ENCODE peak calls at places on chromosomes 3 and 15, in six cellular contexts. C, J, M, W, H and D are unnamed samples.

GRCh38 chr3:42492508-42493080 is 9.8 kb upstream of the VIPR1 start:
- DNase-seq in C (no peak), J (no peak), M (no peak), W (no peak), H (no peak), D (no peak)

GRCh38 chr3:177340243-177340830 is 143.1 kb upstream of the TBL1XR1 start:
- DNase-seq in C (no peak), J (no peak), M (no peak), W (no peak), H (no peak), D (no peak)

GRCh38 chr15:45795487-45796069 is 160.7 kb downstream of the SQOR start:
- DNase-seq in C (peak), J (no peak), M (no peak), W (no peak), H (no peak), D (no peak)

GRCh38 chr3:52495777-52496602 is 852 bp downstream of the STAB1 start:
- DNase-seq in C (no peak), J (no peak), M (no peak), W (no peak), H (no peak), D (peak)

GRCh38 chr15:34886134-34886533 is 83.4 kb downstream of the AQR start:
- DNase-seq in C (no peak), J (no peak), M (no peak), W (no peak), H (no peak), D (no peak)

GRCh38 chr15:88225484-88225883 is 31.1 kb downstream of the NTRK3 start:
- DNase-seq in C (no peak), J (no peak), M (no peak), W (no peak), H (no peak), D (no peak)

GRCh38 chr3:153338487-153338886 is 176.5 kb downstream of the RAP2B start:
- DNase-seq in C (no peak), J (no peak), M (peak), W (no peak), H (no peak), D (peak)

GRCh38 chr15:63338170-63338569 is 43.5 kb downstream of the CA12 start:
- DNase-seq in C (peak), J (no peak), M (peak), W (no peak), H (no peak), D (peak)

GRCh38 chr3:43236008-43236407 is 50.3 kb upstream of the SNRK start:
- DNase-seq in C (no peak), J (no peak), M (no peak), W (no peak), H (no peak), D (no peak)

GRCh38 chr3:13149331-13150203 is 76.3 kb upstream of the IQSEC1 start:
- DNase-seq in C (no peak), J (no peak), M (no peak), W (no peak), H (no peak), D (no peak)

GRCh38 chr15:66215811-66216210 is 37.7 kb downstream of the MEGF11 start:
- DNase-seq in C (no peak), J (no peak), M (no peak), W (no peak), H (no peak), D (no peak)

GRCh38 chr3:3015472-3016089 is 94.6 kb downstream of the IL5RA start:
- DNase-seq in C (no peak), J (no peak), M (no peak), W (no peak), H (no peak), D (no peak)

GRCh38 chr3:184155644-184156521 is 706 bp downstream of the DVL3 start:
- DNase-seq in C (no peak), J (no peak), M (no peak), W (peak), H (peak), D (no peak)

GRCh38 chr3:117322866-117323265 is 613.3 kb downstream of the TUSC7 start:
- DNase-seq in C (no peak), J (no peak), M (no peak), W (no peak), H (no peak), D (no peak)

GRCh38 chr3:99640214-99640851 is 1.9 kb downstream of the COL8A1 start:
- DNase-seq in C (no peak), J (no peak), M (peak), W (no peak), H (no peak), D (no peak)

GRCh38 chr15:74387141-74387541 is 19.7 kb upstream of the CYP11A1 start:
- DNase-seq in C (no peak), J (no peak), M (no peak), W (no peak), H (peak), D (no peak)

GRCh38 chr3:51997935-51998596 is 2.4 kb upstream of the RPL29 start:
- DNase-seq in C (no peak), J (no peak), M (no peak), W (no peak), H (no peak), D (no peak)

GRCh38 chr3:192850501-192850981 is 67.1 kb downstream of the MB21D2 start:
- DNase-seq in C (peak), J (no peak), M (peak), W (no peak), H (peak), D (no peak)

GRCh38 chr3:139309880-139310279 is 33.9 kb upstream of the MRPS22 start:
- DNase-seq in C (no peak), J (no peak), M (no peak), W (no peak), H (no peak), D (no peak)

GRCh38 chr15:43329222-43329959 is 982 bp downstream of the LCMT2 start:
- DNase-seq in C (no peak), J (no peak), M (no peak), W (no peak), H (peak), D (no peak)

GRCh38 chr3:155131104-155131503 is 51.0 kb downstream of the MME start:
- DNase-seq in C (no peak), J (no peak), M (peak), W (no peak), H (no peak), D (peak)